ENCODE peak calls at places on chromosomes 1 and 21, in five cellular contexts. One of them, this sample, is unnamed.

GRCh38 chr21:41593051-41593783 is 85.3 kb upstream of the TMPRSS2 start:
- DNase-seq in bronchial epithelial cell: no peak
- DNase-seq in foreskin fibroblast: no peak
- DNase-seq in RWPE1: no peak
- DNase-seq in activated T-cell treated with anti-CD3 and anti-CD28 coated beads for 1 hour: no peak
- DNase-seq in this sample: no peak

GRCh38 chr1:52963101-52963500 is 36.0 kb downstream of the SCP2 start:
- DNase-seq in bronchial epithelial cell: no peak
- DNase-seq in foreskin fibroblast: no peak
- DNase-seq in RWPE1: no peak
- DNase-seq in activated T-cell treated with anti-CD3 and anti-CD28 coated beads for 1 hour: no peak
- DNase-seq in this sample: no peak

GRCh38 chr21:26098758-26099157 is 71.8 kb downstream of the APP start:
- DNase-seq in bronchial epithelial cell: peak
- DNase-seq in foreskin fibroblast: no peak
- DNase-seq in RWPE1: peak
- DNase-seq in activated T-cell treated with anti-CD3 and anti-CD28 coated beads for 1 hour: no peak
- DNase-seq in this sample: no peak

GRCh38 chr1:113223546-113223945 is 150.5 kb downstream of the LRIG2 start:
- DNase-seq in bronchial epithelial cell: no peak
- DNase-seq in foreskin fibroblast: peak
- DNase-seq in RWPE1: no peak
- DNase-seq in activated T-cell treated with anti-CD3 and anti-CD28 coated beads for 1 hour: no peak
- DNase-seq in this sample: no peak

GRCh38 chr1:150186789-150187559 is 37.3 kb downstream of the PLEKHO1 start:
- DNase-seq in bronchial epithelial cell: peak
- DNase-seq in foreskin fibroblast: peak
- DNase-seq in RWPE1: peak
- DNase-seq in activated T-cell treated with anti-CD3 and anti-CD28 coated beads for 1 hour: no peak
- DNase-seq in this sample: peak

GRCh38 chr1:57843760-57844159 is 419.9 kb upstream of the DAB1 start:
- DNase-seq in bronchial epithelial cell: peak
- DNase-seq in foreskin fibroblast: peak
- DNase-seq in RWPE1: peak
- DNase-seq in activated T-cell treated with anti-CD3 and anti-CD28 coated beads for 1 hour: no peak
- DNase-seq in this sample: no peak

GRCh38 chr1:66176012-66176715 is 357.8 kb upstream of the SGIP1 start:
- DNase-seq in bronchial epithelial cell: no peak
- DNase-seq in foreskin fibroblast: no peak
- DNase-seq in RWPE1: no peak
- DNase-seq in activated T-cell treated with anti-CD3 and anti-CD28 coated beads for 1 hour: no peak
- DNase-seq in this sample: no peak

GRCh38 chr1:237911911-237912310 is 21.2 kb upstream of the ZP4 start:
- DNase-seq in bronchial epithelial cell: peak
- DNase-seq in foreskin fibroblast: no peak
- DNase-seq in RWPE1: no peak
- DNase-seq in activated T-cell treated with anti-CD3 and anti-CD28 coated beads for 1 hour: no peak
- DNase-seq in this sample: no peak

GRCh38 chr1:55367273-55367672 is 152.1 kb upstream of the USP24 start:
- DNase-seq in bronchial epithelial cell: no peak
- DNase-seq in foreskin fibroblast: no peak
- DNase-seq in RWPE1: no peak
- DNase-seq in activated T-cell treated with anti-CD3 and anti-CD28 coated beads for 1 hour: no peak
- DNase-seq in this sample: no peak

GRCh38 chr1:169052727-169053126 is 53.8 kb upstream of the ATP1B1 start:
- DNase-seq in bronchial epithelial cell: no peak
- DNase-seq in foreskin fibroblast: no peak
- DNase-seq in RWPE1: no peak
- DNase-seq in activated T-cell treated with anti-CD3 and anti-CD28 coated beads for 1 hour: no peak
- DNase-seq in this sample: no peak

GRCh38 chr1:223747838-223748335 is 35.5 kb downstream of the CAPN2 start:
- DNase-seq in bronchial epithelial cell: no peak
- DNase-seq in foreskin fibroblast: peak
- DNase-seq in RWPE1: no peak
- DNase-seq in activated T-cell treated with anti-CD3 and anti-CD28 coated beads for 1 hour: no peak
- DNase-seq in this sample: no peak

GRCh38 chr1:31111290-31111951 is 45.9 kb upstream of the PUM1 start:
- DNase-seq in bronchial epithelial cell: peak
- DNase-seq in foreskin fibroblast: peak
- DNase-seq in RWPE1: peak
- DNase-seq in activated T-cell treated with anti-CD3 and anti-CD28 coated beads for 1 hour: no peak
- DNase-seq in this sample: no peak

GRCh38 chr1:24897263-24898151 is 32.6 kb downstream of the RUNX3 start:
- DNase-seq in bronchial epithelial cell: no peak
- DNase-seq in foreskin fibroblast: no peak
- DNase-seq in RWPE1: no peak
- DNase-seq in activated T-cell treated with anti-CD3 and anti-CD28 coated beads for 1 hour: no peak
- DNase-seq in this sample: no peak

GRCh38 chr1:107000907-107001306 is 55.6 kb upstream of the PRMT6 start:
- DNase-seq in bronchial epithelial cell: no peak
- DNase-seq in foreskin fibroblast: peak
- DNase-seq in RWPE1: no peak
- DNase-seq in activated T-cell treated with anti-CD3 and anti-CD28 coated beads for 1 hour: no peak
- DNase-seq in this sample: no peak

GRCh38 chr1:56666112-56666608 is 21.0 kb downstream of the PRKAA2 start:
- DNase-seq in bronchial epithelial cell: no peak
- DNase-seq in foreskin fibroblast: no peak
- DNase-seq in RWPE1: no peak
- DNase-seq in activated T-cell treated with anti-CD3 and anti-CD28 coated beads for 1 hour: no peak
- DNase-seq in this sample: no peak

GRCh38 chr1:204461331-204462228 is 33.0 kb downstream of the PIK3C2B start:
- DNase-seq in bronchial epithelial cell: peak
- DNase-seq in foreskin fibroblast: no peak
- DNase-seq in RWPE1: no peak
- DNase-seq in activated T-cell treated with anti-CD3 and anti-CD28 coated beads for 1 hour: no peak
- DNase-seq in this sample: no peak

GRCh38 chr1:30307182-30307581 is 416.2 kb downstream of the MATN1 start:
- DNase-seq in bronchial epithelial cell: no peak
- DNase-seq in foreskin fibroblast: no peak
- DNase-seq in RWPE1: no peak
- DNase-seq in activated T-cell treated with anti-CD3 and anti-CD28 coated beads for 1 hour: no peak
- DNase-seq in this sample: no peak

GRCh38 chr1:116020668-116021272 is 44.5 kb downstream of the SLC22A15 start:
- DNase-seq in bronchial epithelial cell: peak
- DNase-seq in foreskin fibroblast: peak
- DNase-seq in RWPE1: peak
- DNase-seq in activated T-cell treated with anti-CD3 and anti-CD28 coated beads for 1 hour: peak
- DNase-seq in this sample: peak

GRCh38 chr1:228109962-228110488 is 926 bp upstream of the MRPL55 start:
- DNase-seq in bronchial epithelial cell: no peak
- DNase-seq in foreskin fibroblast: peak
- DNase-seq in RWPE1: no peak
- DNase-seq in activated T-cell treated with anti-CD3 and anti-CD28 coated beads for 1 hour: no peak
- DNase-seq in this sample: no peak

GRCh38 chr1:245169391-245169790 is 14.6 kb downstream of the KIF26B start:
- DNase-seq in bronchial epithelial cell: no peak
- DNase-seq in foreskin fibroblast: no peak
- DNase-seq in RWPE1: no peak
- DNase-seq in activated T-cell treated with anti-CD3 and anti-CD28 coated beads for 1 hour: no peak
- DNase-seq in this sample: no peak

GRCh38 chr1:37901191-37901892 is 42.0 kb upstream of the MTF1 start:
- DNase-seq in bronchial epithelial cell: no peak
- DNase-seq in foreskin fibroblast: no peak
- DNase-seq in RWPE1: no peak
- DNase-seq in activated T-cell treated with anti-CD3 and anti-CD28 coated beads for 1 hour: no peak
- DNase-seq in this sample: no peak

GRCh38 chr1:239311331-239311730 is 75.0 kb upstream of the CHRM3 start:
- DNase-seq in bronchial epithelial cell: no peak
- DNase-seq in foreskin fibroblast: no peak
- DNase-seq in RWPE1: no peak
- DNase-seq in activated T-cell treated with anti-CD3 and anti-CD28 coated beads for 1 hour: no peak
- DNase-seq in this sample: no peak

GRCh38 chr1:207027221-207027777 is 5.3 kb downstream of the C1orf116 start:
- DNase-seq in bronchial epithelial cell: peak
- DNase-seq in foreskin fibroblast: peak
- DNase-seq in RWPE1: peak
- DNase-seq in activated T-cell treated with anti-CD3 and anti-CD28 coated beads for 1 hour: no peak
- DNase-seq in this sample: no peak

GRCh38 chr1:158830074-158830677 is 975 bp upstream of the MNDA start:
- DNase-seq in bronchial epithelial cell: no peak
- DNase-seq in foreskin fibroblast: no peak
- DNase-seq in RWPE1: no peak
- DNase-seq in activated T-cell treated with anti-CD3 and anti-CD28 coated beads for 1 hour: no peak
- DNase-seq in this sample: no peak

GRCh38 chr1:205240569-205240968 is 12.8 kb downstream of the TMCC2 start:
- DNase-seq in bronchial epithelial cell: no peak
- DNase-seq in foreskin fibroblast: no peak
- DNase-seq in RWPE1: no peak
- DNase-seq in activated T-cell treated with anti-CD3 and anti-CD28 coated beads for 1 hour: no peak
- DNase-seq in this sample: no peak

GRCh38 chr1:62288224-62288623 is 31.0 kb downstream of the KANK4 start:
- DNase-seq in bronchial epithelial cell: no peak
- DNase-seq in foreskin fibroblast: no peak
- DNase-seq in RWPE1: no peak
- DNase-seq in activated T-cell treated with anti-CD3 and anti-CD28 coated beads for 1 hour: no peak
- DNase-seq in this sample: no peak

GRCh38 chr1:24263746-24264145 is 55.4 kb upstream of the GRHL3 start:
- DNase-seq in bronchial epithelial cell: no peak
- DNase-seq in foreskin fibroblast: no peak
- DNase-seq in RWPE1: no peak
- DNase-seq in activated T-cell treated with anti-CD3 and anti-CD28 coated beads for 1 hour: no peak
- DNase-seq in this sample: no peak

GRCh38 chr1:210882414-210883221 is 251.3 kb downstream of the KCNH1 start:
- DNase-seq in bronchial epithelial cell: peak
- DNase-seq in foreskin fibroblast: no peak
- DNase-seq in RWPE1: peak
- DNase-seq in activated T-cell treated with anti-CD3 and anti-CD28 coated beads for 1 hour: no peak
- DNase-seq in this sample: peak

GRCh38 chr21:31711326-31711725 is 20.6 kb downstream of the SCAF4 start:
- DNase-seq in bronchial epithelial cell: no peak
- DNase-seq in foreskin fibroblast: no peak
- DNase-seq in RWPE1: no peak
- DNase-seq in activated T-cell treated with anti-CD3 and anti-CD28 coated beads for 1 hour: no peak
- DNase-seq in this sample: no peak

GRCh38 chr1:22077728-22078127 is 25.2 kb downstream of the CDC42 start:
- DNase-seq in bronchial epithelial cell: peak
- DNase-seq in foreskin fibroblast: peak
- DNase-seq in RWPE1: no peak
- DNase-seq in activated T-cell treated with anti-CD3 and anti-CD28 coated beads for 1 hour: no peak
- DNase-seq in this sample: peak

This sample was measured in RKO.